ENCODE peak calls at places on chromosome 2, in four cellular contexts. One of them, this sample, is unnamed.

GRCh38 chr2:102185347-102185746 is 1.5 kb upstream of the IL1RL2 start:
- DNase-seq in transverse colon: no peak
- DNase-seq in CD4-positive, alpha-beta T cell: no peak
- DNase-seq in aorta: no peak
- DNase-seq in this sample: no peak

GRCh38 chr2:158923180-158923594 is 45.3 kb upstream of the TANC1 start:
- DNase-seq in transverse colon: no peak
- DNase-seq in CD4-positive, alpha-beta T cell: no peak
- DNase-seq in aorta: no peak
- DNase-seq in this sample: no peak

GRCh38 chr2:241595600-241596140 is 37.1 kb downstream of the BOK start:
- DNase-seq in aorta: no peak
- DNase-seq in transverse colon: no peak
- DNase-seq in CD4-positive, alpha-beta T cell: peak
- DNase-seq in this sample: no peak

GRCh38 chr2:58594175-58594574 is 353.1 kb upstream of the FANCL start:
- DNase-seq in transverse colon: no peak
- DNase-seq in aorta: no peak
- DNase-seq in CD4-positive, alpha-beta T cell: no peak
- DNase-seq in this sample: no peak

GRCh38 chr2:212402316-212402715 is 136.3 kb downstream of the ERBB4 start:
- DNase-seq in transverse colon: no peak
- DNase-seq in aorta: no peak
- DNase-seq in CD4-positive, alpha-beta T cell: no peak
- DNase-seq in this sample: no peak

GRCh38 chr2:64640153-64641044 is 13.3 kb downstream of the SERTAD2 start:
- DNase-seq in aorta: no peak
- DNase-seq in transverse colon: no peak
- DNase-seq in CD4-positive, alpha-beta T cell: no peak
- DNase-seq in this sample: no peak

GRCh38 chr2:42854207-42854818 is 61.9 kb upstream of the HAAO start:
- DNase-seq in aorta: peak
- DNase-seq in CD4-positive, alpha-beta T cell: no peak
- DNase-seq in transverse colon: peak
- DNase-seq in this sample: no peak

GRCh38 chr2:75403991-75404428 is 156.7 kb downstream of the EVA1A start:
- DNase-seq in aorta: no peak
- DNase-seq in transverse colon: no peak
- DNase-seq in CD4-positive, alpha-beta T cell: no peak
- DNase-seq in this sample: no peak

GRCh38 chr2:47205576-47206141 is 50.6 kb upstream of the STPG4 start:
- DNase-seq in aorta: no peak
- DNase-seq in CD4-positive, alpha-beta T cell: no peak
- DNase-seq in transverse colon: no peak
- DNase-seq in this sample: no peak

GRCh38 chr2:218217366-218218309 is 649 bp downstream of the ARPC2 start:
- DNase-seq in transverse colon: peak
- DNase-seq in aorta: peak
- DNase-seq in CD4-positive, alpha-beta T cell: peak
- DNase-seq in this sample: peak

GRCh38 chr2:30348825-30349224 is 98.2 kb upstream of the LCLAT1 start:
- DNase-seq in aorta: no peak
- DNase-seq in CD4-positive, alpha-beta T cell: no peak
- DNase-seq in transverse colon: no peak
- DNase-seq in this sample: no peak

GRCh38 chr2:152925540-152926448 is 207.4 kb downstream of the ARL6IP6 start:
- DNase-seq in transverse colon: peak
- DNase-seq in CD4-positive, alpha-beta T cell: no peak
- DNase-seq in aorta: peak
- DNase-seq in this sample: peak

GRCh38 chr2:238853724-238854123 is 5.8 kb downstream of the TWIST2 start:
- DNase-seq in CD4-positive, alpha-beta T cell: no peak
- DNase-seq in aorta: no peak
- DNase-seq in transverse colon: no peak
- DNase-seq in this sample: no peak

GRCh38 chr2:47061989-47062678 is 93.0 kb downstream of the STPG4 start:
- DNase-seq in transverse colon: no peak
- DNase-seq in CD4-positive, alpha-beta T cell: no peak
- DNase-seq in aorta: no peak
- DNase-seq in this sample: no peak

GRCh38 chr2:207341114-207341750 is 175.5 kb upstream of the KLF7 start:
- DNase-seq in transverse colon: no peak
- DNase-seq in aorta: no peak
- DNase-seq in CD4-positive, alpha-beta T cell: no peak
- DNase-seq in this sample: no peak

GRCh38 chr2:67137699-67138098 is 259.4 kb upstream of the ETAA1 start:
- DNase-seq in CD4-positive, alpha-beta T cell: no peak
- DNase-seq in transverse colon: no peak
- DNase-seq in aorta: no peak
- DNase-seq in this sample: no peak

GRCh38 chr2:140679752-140680151 is 1451.1 kb downstream of the LRP1B start:
- DNase-seq in transverse colon: no peak
- DNase-seq in aorta: no peak
- DNase-seq in CD4-positive, alpha-beta T cell: no peak
- DNase-seq in this sample: no peak

GRCh38 chr2:231132126-231132525 is 7.3 kb upstream of the HTR2B start:
- DNase-seq in transverse colon: no peak
- DNase-seq in CD4-positive, alpha-beta T cell: no peak
- DNase-seq in aorta: no peak
- DNase-seq in this sample: no peak

GRCh38 chr2:241542278-241542605 is 16.3 kb upstream of the BOK start:
- DNase-seq in transverse colon: no peak
- DNase-seq in aorta: no peak
- DNase-seq in CD4-positive, alpha-beta T cell: no peak
- DNase-seq in this sample: no peak

GRCh38 chr2:133264951-133265949 is 303.0 kb downstream of the NCKAP5 start:
- DNase-seq in transverse colon: peak
- DNase-seq in aorta: peak
- DNase-seq in CD4-positive, alpha-beta T cell: no peak
- DNase-seq in this sample: no peak

GRCh38 chr2:45855374-45855773 is 203.9 kb downstream of the PRKCE start:
- DNase-seq in CD4-positive, alpha-beta T cell: no peak
- DNase-seq in aorta: no peak
- DNase-seq in transverse colon: no peak
- DNase-seq in this sample: no peak

GRCh38 chr2:197806317-197806633 is 1.9 kb downstream of the PLCL1 start:
- DNase-seq in transverse colon: no peak
- DNase-seq in aorta: no peak
- DNase-seq in CD4-positive, alpha-beta T cell: no peak
- DNase-seq in this sample: no peak

GRCh38 chr2:69709290-69709689 is 32.6 kb upstream of the ANXA4 start:
- DNase-seq in aorta: no peak
- DNase-seq in CD4-positive, alpha-beta T cell: no peak
- DNase-seq in transverse colon: no peak
- DNase-seq in this sample: no peak

GRCh38 chr2:18752667-18753422 is 163.5 kb upstream of the NT5C1B start:
- DNase-seq in CD4-positive, alpha-beta T cell: no peak
- DNase-seq in transverse colon: no peak
- DNase-seq in aorta: no peak
- DNase-seq in this sample: no peak

GRCh38 chr2:237600205-237600846 is 9.8 kb upstream of the RAB17 start:
- DNase-seq in aorta: peak
- DNase-seq in transverse colon: no peak
- DNase-seq in CD4-positive, alpha-beta T cell: no peak
- DNase-seq in this sample: no peak

GRCh38 chr2:101341421-101341820 is 32.9 kb upstream of the RNF149 start:
- DNase-seq in CD4-positive, alpha-beta T cell: peak
- DNase-seq in aorta: no peak
- DNase-seq in transverse colon: no peak
- DNase-seq in this sample: no peak

GRCh38 chr2:73343992-73344391 is 41.6 kb upstream of the ALMS1 start:
- DNase-seq in CD4-positive, alpha-beta T cell: no peak
- DNase-seq in transverse colon: no peak
- DNase-seq in aorta: no peak
- DNase-seq in this sample: no peak

GRCh38 chr2:150019063-150019462 is 431.5 kb upstream of the MMADHC start:
- DNase-seq in aorta: no peak
- DNase-seq in CD4-positive, alpha-beta T cell: no peak
- DNase-seq in transverse colon: no peak
- DNase-seq in this sample: no peak

GRCh38 chr2:240918258-240919091 is 12.3 kb downstream of the CROCC2 start:
- DNase-seq in aorta: peak
- DNase-seq in transverse colon: peak
- DNase-seq in CD4-positive, alpha-beta T cell: no peak
- DNase-seq in this sample: no peak

GRCh38 chr2:240970816-240971215 is 27.6 kb upstream of the SNED1 start:
- DNase-seq in aorta: peak
- DNase-seq in transverse colon: no peak
- DNase-seq in CD4-positive, alpha-beta T cell: no peak
- DNase-seq in this sample: no peak

GRCh38 chr2:18432999-18433398 is 127.5 kb downstream of the RDH14 start:
- DNase-seq in CD4-positive, alpha-beta T cell: no peak
- DNase-seq in transverse colon: no peak
- DNase-seq in aorta: no peak
- DNase-seq in this sample: no peak

GRCh38 chr2:51441786-51442185 is 409.9 kb upstream of the NRXN1 start:
- DNase-seq in CD4-positive, alpha-beta T cell: no peak
- DNase-seq in transverse colon: no peak
- DNase-seq in aorta: no peak
- DNase-seq in this sample: no peak

GRCh38 chr2:241066893-241067341 is 35.2 kb downstream of the MTERF4 start:
- DNase-seq in CD4-positive, alpha-beta T cell: no peak
- DNase-seq in aorta: no peak
- DNase-seq in transverse colon: no peak
- DNase-seq in this sample: no peak

GRCh38 chr2:25362564-25363145 is 20.9 kb upstream of the DNMT3A start:
- DNase-seq in CD4-positive, alpha-beta T cell: peak
- DNase-seq in aorta: peak
- DNase-seq in transverse colon: peak
- DNase-seq in this sample: no peak

GRCh38 chr2:154238252-154238651 is 366.5 kb downstream of the GALNT13 start:
- DNase-seq in aorta: no peak
- DNase-seq in transverse colon: no peak
- DNase-seq in CD4-positive, alpha-beta T cell: no peak
- DNase-seq in this sample: no peak

GRCh38 chr2:149261672-149262071 is 68.7 kb upstream of the LYPD6 start:
- DNase-seq in aorta: no peak
- DNase-seq in CD4-positive, alpha-beta T cell: no peak
- DNase-seq in transverse colon: no peak
- DNase-seq in this sample: no peak

GRCh38 chr2:236155406-236155805 is 12.8 kb downstream of the GBX2 start:
- DNase-seq in CD4-positive, alpha-beta T cell: no peak
- DNase-seq in aorta: no peak
- DNase-seq in transverse colon: no peak
- DNase-seq in this sample: no peak